ENCODE peak calls at places on chromosomes 13 and 19, in ten cellular contexts. Y, F, P, O, V, C, E, Q, R and L are unnamed samples. For H3K36me3, the result is how much of the 10 kb centered on the place peaks cover.

GRCh38 chr19:38742906-38743305 is 1.4 kb downstream of the CAPN12 start:
- DNase-seq in E (no peak), Y (no peak), C (no peak), F (no peak), Q (no peak), O (no peak), P (no peak), R (no peak), V (peak), L (no peak)

GRCh38 chr19:27966390-27966816 is 1246.5 kb downstream of the UQCRFS1 start:
- DNase-seq in E (no peak), Y (no peak), O (no peak), R (no peak), F (peak), C (no peak), V (peak), P (no peak), Q (no peak), L (no peak)

GRCh38 chr19:14440049-14440448 is 6.9 kb downstream of the PKN1 start:
- DNase-seq in Y (no peak), O (peak), E (peak), F (no peak), P (peak), C (peak), Q (peak), V (no peak), R (no peak), L (peak)

GRCh38 chr13:114063545-114064515 is 68.6 kb downstream of the RASA3 start:
- DNase-seq in Y (peak), R (no peak), O (peak), C (peak), F (peak), P (peak), Q (no peak), E (no peak), V (peak), L (peak)

GRCh38 chr19:2739602-2740313 is at the start of gene SLC39A3:
- DNase-seq in P (peak), Q (peak), O (peak), R (peak), F (peak), E (peak), C (peak), Y (peak), V (peak), L (peak)

GRCh38 chr19:38583985-38584305 is 33.8 kb downstream of the MAP4K1 start:
- DNase-seq in R (no peak), P (no peak), F (no peak), V (no peak), Y (no peak), O (no peak), C (no peak), E (no peak), Q (no peak), L (no peak)

GRCh38 chr19:39696418-39696817 is 7.9 kb upstream of the LGALS14 start:
- DNase-seq in V (no peak), C (no peak), Q (no peak), O (no peak), R (no peak), F (no peak), P (no peak), E (no peak), Y (no peak), L (no peak)

GRCh38 chr19:39563408-39563807 is 23.4 kb upstream of the EID2 start:
- DNase-seq in F (no peak), E (no peak), C (no peak), Q (no peak), R (no peak), Y (peak), V (no peak), P (no peak), O (no peak), L (no peak)

GRCh38 chr19:46856062-46857022 is 4.5 kb upstream of the ARHGAP35 start:
- DNase-seq in F (peak), Y (peak), O (peak), E (peak), V (peak), Q (peak), C (peak), P (peak), R (peak), L (peak)

GRCh38 chr19:14164724-14165493 is 28.5 kb upstream of the ASF1B start:
- DNase-seq in V (peak), P (no peak), E (no peak), R (no peak), C (no peak), Y (no peak), Q (no peak), O (no peak), F (no peak), L (no peak)

GRCh38 chr13:36358352-36358751 is 12.2 kb upstream of the SPART start:
- DNase-seq in Y (no peak), V (no peak), C (no peak), E (no peak), P (no peak), F (no peak), O (no peak), R (no peak), Q (no peak), L (no peak)

GRCh38 chr13:83184819-83185218 is 697.5 kb downstream of the SLITRK1 start:
- DNase-seq in C (no peak), E (no peak), R (no peak), Y (peak), P (no peak), O (no peak), F (no peak), V (no peak), Q (no peak), L (no peak)

GRCh38 chr19:30450101-30450500 is 77.9 kb downstream of the ZNF536 start:
- DNase-seq in V (peak), F (peak), C (no peak), Y (no peak), Q (no peak), E (no peak), R (no peak), O (no peak), P (no peak), L (peak)

GRCh38 chr13:101303512-101303911 is 112.8 kb downstream of the NALCN start:
- DNase-seq in Q (no peak), Y (no peak), E (no peak), P (peak), F (no peak), V (peak), C (no peak), O (no peak), R (no peak), L (no peak)

GRCh38 chr19:13260883-13261653 is 110.9 kb downstream of the IER2 start:
- DNase-seq in Y (peak), O (no peak), V (no peak), Q (no peak), R (no peak), P (no peak), C (no peak), F (no peak), E (no peak), L (no peak)

GRCh38 chr13:40536443-40537113 is 129.9 kb downstream of the FOXO1 start:
- DNase-seq in O (no peak), Q (no peak), R (peak), C (no peak), F (no peak), E (no peak), P (no peak), Y (no peak), V (no peak), L (no peak)

GRCh38 chr13:26342898-26343297 is 89.0 kb downstream of the CDK8 start:
- DNase-seq in V (peak), O (no peak), P (no peak), Y (no peak), E (no peak), F (no peak), R (no peak), Q (no peak), C (no peak), L (no peak)

DNA sequence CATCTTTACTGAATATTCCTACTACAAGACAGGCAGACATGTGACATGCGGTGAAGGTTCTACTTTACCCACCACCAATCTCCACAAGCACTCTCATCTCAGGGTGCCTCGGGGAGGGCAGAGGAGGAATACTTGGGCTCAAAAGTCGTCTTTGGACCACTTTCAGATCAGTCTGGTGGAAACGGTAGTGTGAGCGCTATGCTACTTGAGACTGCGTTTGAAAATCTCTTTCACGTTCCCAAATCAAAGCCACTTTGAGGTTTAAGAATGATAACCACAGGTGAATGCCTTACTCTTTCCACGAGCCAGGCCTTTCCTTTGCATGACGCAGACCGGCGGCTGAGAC is 1.5 kb upstream of the SOX1 start:
- DNase-seq in C (no peak), O (no peak), P (no peak), F (no peak), Q (no peak), E (no peak), R (no peak), Y (no peak), V (no peak), L (no peak)
- H3K4me3 ChIP-seq in C (no peak), O (no peak), P (no peak), F (peak), Q (no peak), E (no peak), R (no peak), Y (no peak), V (no peak), L (no peak)

GRCh38 chr13:47611664-47612288 is 389.3 kb downstream of the SUCLA2 start:
- DNase-seq in R (no peak), V (no peak), E (no peak), F (no peak), Q (no peak), Y (peak), O (no peak), P (no peak), C (no peak), L (no peak)

GRCh38 chr13:47610687-47611086 is 390.4 kb downstream of the SUCLA2 start:
- DNase-seq in Y (no peak), F (no peak), E (no peak), C (no peak), P (no peak), O (no peak), V (no peak), R (no peak), Q (no peak), L (no peak)
- H3K27ac ChIP-seq in Y (no peak), F (no peak), E (no peak), C (no peak), P (no peak), O (no peak), V (no peak), R (no peak), Q (no peak), L (no peak)

GRCh38 chr19:44894946-44895345 is 3.9 kb downstream of the TOMM40 start:
- DNase-seq in E (no peak), Y (no peak), R (no peak), V (no peak), Q (no peak), F (no peak), C (no peak), O (no peak), P (no peak), L (no peak)
- H3K36me3 ChIP-seq in E (under half), Y (under half), R (under half), V (under half), Q (under half), F (under half), C (under half), O (under half), P (under half), L (half or more)

GRCh38 chr19:4830332-4830731 is 1.2 kb downstream of the TICAM1 start:
- DNase-seq in Q (no peak), Y (no peak), C (no peak), O (no peak), V (no peak), F (no peak), P (no peak), R (no peak), E (no peak), L (no peak)
- H3K4me3 ChIP-seq in Q (peak), Y (peak), C (peak), O (no peak), V (peak), F (no peak), P (peak), R (peak), E (peak), L (no peak)

DNA sequence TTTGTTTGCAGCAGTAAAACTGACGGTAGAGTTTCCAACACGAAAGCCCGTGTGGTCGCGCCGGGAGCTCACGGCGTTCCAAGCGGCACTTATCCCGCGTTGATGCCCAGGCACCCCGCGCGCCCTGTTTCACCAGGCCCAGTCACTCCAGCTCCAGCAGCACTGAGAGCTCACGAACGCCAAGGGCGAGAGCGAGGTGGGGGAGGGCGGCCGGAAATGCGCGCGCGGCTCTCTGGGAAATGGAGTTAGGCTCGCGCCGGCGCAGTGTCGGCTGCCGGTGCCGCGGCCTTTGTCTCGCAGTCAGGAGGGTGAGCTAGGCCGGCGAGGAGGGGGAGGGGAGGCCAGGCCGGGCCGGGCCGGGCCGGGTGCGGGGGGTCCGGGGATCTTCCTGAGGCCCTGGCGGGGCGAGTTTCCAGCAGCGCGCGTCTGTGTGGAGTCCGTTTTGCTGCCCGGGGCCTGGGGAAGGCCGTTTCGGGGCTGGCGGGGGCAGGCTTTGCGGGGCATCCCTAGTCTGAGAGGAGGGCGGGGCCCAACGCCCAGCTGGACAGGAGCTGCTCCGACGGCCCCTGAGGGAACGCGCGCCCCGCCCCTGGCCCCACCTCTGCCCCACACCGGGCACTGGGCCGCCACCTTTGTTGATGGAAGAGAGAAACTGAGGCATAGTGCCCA is at the start of gene ZNF135:
- DNase-seq in C (peak), R (peak), E (peak), P (peak), O (peak), F (peak), Y (peak), Q (no peak), V (peak), L (peak)
- H3K27ac ChIP-seq in C (peak), R (peak), E (peak), P (peak), O (peak), F (peak), Y (peak), Q (no peak), V (no peak), L (peak)

DNA sequence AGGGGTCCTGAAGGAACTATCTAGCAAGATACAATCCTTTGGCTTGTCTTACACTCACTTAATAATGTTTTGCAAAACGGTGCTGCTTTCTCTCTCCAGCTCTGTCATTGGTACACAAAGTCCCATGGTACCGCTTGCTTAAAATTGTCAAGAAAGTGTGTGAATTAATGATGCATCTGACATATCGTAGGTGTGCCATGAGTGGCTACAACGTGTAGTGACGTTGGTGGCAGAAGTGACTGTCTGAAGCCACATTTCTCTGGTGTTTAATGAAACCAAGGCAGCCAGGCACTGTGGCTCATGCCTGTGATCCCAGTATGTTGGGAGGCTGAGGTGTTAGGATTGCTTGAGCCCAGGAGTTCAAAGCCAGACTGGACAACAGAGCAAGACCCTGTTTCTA is 2.6 kb downstream of the HSH2D start:
- DNase-seq in F (no peak), V (no peak), P (no peak), Y (no peak), E (no peak), C (no peak), R (no peak), O (no peak), Q (no peak), L (no peak)
- H3K36me3 ChIP-seq in F (under half), V (under half), P (under half), Y (under half), E (under half), C (under half), R (under half), O (under half), Q (under half), L (under half)